ENCODE peak calls at places on chromosome 20, in five cellular contexts. T, A, Y, B and S are unnamed samples. For H3K4me1 and H3K79me2, the result is how much of the 10 kb centered on the place peaks cover.

GRCh38 chr20:36334281-36335075 is 28.3 kb downstream of the DLGAP4 start:
- DNase-seq in A (no peak), T (no peak), B (no peak), Y (no peak), S (no peak)

GRCh38 chr20:48729538-48729937 is 98.3 kb downstream of the PREX1 start:
- DNase-seq in Y (no peak), A (no peak), T (no peak), B (no peak), S (no peak)

GRCh38 chr20:2762578-2763131 is 37.8 kb downstream of the CPXM1 start:
- DNase-seq in A (no peak), B (no peak), Y (no peak), T (no peak), S (no peak)

GRCh38 chr20:3235661-3236324 is 3.2 kb downstream of the SLC4A11 start:
- DNase-seq in A (no peak), Y (no peak), B (no peak), T (no peak), S (no peak)

GRCh38 chr20:4171538-4172116 is 156.3 kb upstream of the RNF24 start:
- DNase-seq in B (peak), A (no peak), Y (no peak), T (peak), S (no peak)

GRCh38 chr20:32282461-32282860 is 5.0 kb downstream of the KIF3B start:
- DNase-seq in A (no peak), Y (peak), B (no peak), T (no peak), S (no peak)

GRCh38 chr20:21432911-21433310 is 35.6 kb upstream of the NKX2-4 start:
- DNase-seq in A (no peak), T (no peak), B (no peak), Y (no peak), S (no peak)

GRCh38 chr20:9112541-9113515 is 43.9 kb downstream of the PLCB4 start:
- DNase-seq in Y (no peak), B (peak), T (no peak), A (no peak), S (peak)

GRCh38 chr20:38624084-38624483 is 22.5 kb downstream of the ARHGAP40 start:
- DNase-seq in T (no peak), B (no peak), Y (no peak), A (no peak), S (no peak)

GRCh38 chr20:38833857-38834164 is 28.3 kb downstream of the PPP1R16B start:
- DNase-seq in B (no peak), Y (peak), T (no peak), A (no peak), S (no peak)

GRCh38 chr20:2470051-2470431 is 548 bp downstream of the SNRPB start:
- DNase-seq in A (peak), T (peak), B (peak), Y (peak), S (peak)

GRCh38 chr20:33859157-33859695 is 48.1 kb downstream of the CHMP4B start:
- DNase-seq in B (no peak), T (no peak), A (no peak), Y (peak), S (no peak)

GRCh38 chr20:14449323-14449722 is 111.9 kb upstream of the FLRT3 start:
- DNase-seq in B (no peak), Y (no peak), A (no peak), T (no peak), S (no peak)

GRCh38 chr20:39190666-39191570 is 228.8 kb downstream of the DHX35 start:
- DNase-seq in T (peak), Y (no peak), A (no peak), B (peak), S (peak)

GRCh38 chr20:62387219-62387913 is 463 bp downstream of the RPS21 start:
- DNase-seq in B (no peak), A (peak), Y (peak), T (no peak), S (no peak)

GRCh38 chr20:43584448-43585138 is 6.1 kb upstream of the IFT52 start:
- DNase-seq in Y (no peak), B (peak), A (no peak), T (peak), S (peak)

GRCh38 chr20:10812738-10813327 is 139.0 kb upstream of the JAG1 start:
- DNase-seq in T (no peak), Y (no peak), B (peak), A (no peak), S (no peak)

GRCh38 chr20:51763965-51764602 is 4.1 kb downstream of the ATP9A start:
- DNase-seq in Y (no peak), T (peak), A (no peak), B (no peak), S (peak)

GRCh38 chr20:36435799-36436541 is 105.3 kb upstream of the MYL9 start:
- DNase-seq in A (peak), B (peak), Y (peak), T (peak), S (peak)

GRCh38 chr20:10328897-10329255 is 105.1 kb downstream of the MKKS start:
- DNase-seq in A (no peak), T (no peak), Y (no peak), B (no peak), S (no peak)

GRCh38 chr20:19756756-19757486 is 1.1 kb upstream of the RIN2 start:
- DNase-seq in Y (no peak), B (no peak), T (no peak), A (no peak), S (no peak)

GRCh38 chr20:43938017-43938655 is 23.5 kb downstream of the TOX2 start:
- DNase-seq in T (no peak), Y (no peak), B (no peak), A (no peak), S (no peak)

GRCh38 chr20:1375515-1375914 is 17.3 kb downstream of the FKBP1A start:
- DNase-seq in A (no peak), T (no peak), B (no peak), Y (no peak), S (peak)

GRCh38 chr20:56032251-56032650 is 26.9 kb upstream of the CBLN4 start:
- DNase-seq in Y (peak), B (no peak), T (peak), A (no peak), S (no peak)

GRCh38 chr20:57688864-57689263 is 21.0 kb downstream of the PMEPA1 start:
- DNase-seq in A (no peak), B (no peak), Y (no peak), T (no peak), S (no peak)

GRCh38 chr20:32441638-32442037 is 83.5 kb downstream of the ASXL1 start:
- DNase-seq in Y (no peak), A (no peak), B (no peak), T (no peak), S (no peak)

GRCh38 chr20:54208492-54209044 is 681 bp downstream of the PFDN4 start:
- DNase-seq in T (peak), B (peak), A (no peak), Y (peak), S (peak)

GRCh38 chr20:2771631-2772080 is 28.8 kb downstream of the CPXM1 start:
- DNase-seq in Y (no peak), T (peak), A (no peak), B (no peak), S (no peak)

GRCh38 chr20:31494131-31494530 is 19.0 kb downstream of the REM1 start:
- DNase-seq in T (peak), B (peak), Y (no peak), A (peak), S (no peak)

GRCh38 chr20:32538526-32538918 is 46.6 kb downstream of the NOL4L start:
- DNase-seq in Y (no peak), A (no peak), T (peak), B (peak), S (no peak)

GRCh38 chr20:38726849-38727601 is 2.7 kb downstream of the SLC32A1 start:
- DNase-seq in A (peak), B (no peak), Y (peak), T (peak), S (no peak)

GRCh38 chr20:59835448-59836395 is 97.7 kb downstream of the SYCP2 start:
- DNase-seq in B (peak), T (peak), A (no peak), Y (no peak), S (peak)
- H3K4me1 ChIP-seq in B (under half), T (under half), A (under half), Y (under half), S (under half)

DNA sequence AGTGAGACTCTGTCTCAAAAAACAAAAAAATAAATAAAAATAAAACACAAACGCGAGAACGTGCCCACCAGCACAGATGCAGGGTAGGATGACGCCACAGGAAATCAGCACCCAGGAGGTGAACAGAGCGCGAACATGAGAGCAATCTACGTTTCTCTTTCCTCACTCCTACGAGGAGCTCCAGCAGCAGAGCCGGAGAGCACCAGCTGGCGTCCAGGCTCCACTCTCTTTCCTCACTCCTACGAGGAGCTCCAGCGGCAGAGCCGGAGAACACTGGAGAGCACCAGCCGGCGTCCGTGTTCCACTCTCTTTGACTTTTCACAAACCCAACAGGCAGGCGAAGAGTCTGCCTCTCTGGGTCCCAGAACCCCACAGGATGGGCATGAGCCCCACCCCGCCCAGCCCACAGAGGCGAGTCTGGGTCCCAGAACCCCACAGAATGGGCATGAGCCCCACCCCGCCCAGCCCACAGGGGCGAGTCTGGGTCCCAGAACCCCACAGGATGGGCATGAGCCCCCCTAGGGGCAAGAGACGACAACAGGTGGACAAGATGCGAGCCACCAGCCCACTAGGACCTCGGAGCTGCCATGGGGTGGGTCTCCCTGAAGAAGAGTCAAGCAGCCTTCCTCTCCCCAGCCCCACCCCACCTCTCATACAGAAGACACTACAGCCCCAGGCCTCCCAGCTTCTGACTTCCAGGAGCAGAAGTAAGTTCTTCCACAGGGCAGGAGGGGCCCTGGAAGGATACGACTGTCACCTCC is 20.2 kb downstream of the ZBTB46 start:
- DNase-seq in T (no peak), Y (no peak), A (no peak), B (no peak), S (no peak)
- H3K79me2 ChIP-seq in T (half or more), Y (under half), A (under half), B (under half), S (under half)

GRCh38 chr20:49786671-49787370 is 25.8 kb upstream of the SLC9A8 start:
- DNase-seq in B (no peak), A (no peak), Y (peak), T (peak), S (no peak)
- TF ChIP-seq CTCF in B (peak), A (no peak), Y (peak), T (peak), S (peak)

GRCh38 chr20:16262594-16262993 is 310.7 kb downstream of the KIF16B start:
- DNase-seq in T (no peak), Y (no peak), A (no peak), B (no peak), S (no peak)

GRCh38 chr20:16258766-16259165 is 314.5 kb downstream of the KIF16B start:
- DNase-seq in A (no peak), T (no peak), B (no peak), Y (no peak), S (no peak)

GRCh38 chr20:16263582-16263981 is 309.7 kb downstream of the KIF16B start:
- DNase-seq in B (no peak), A (no peak), Y (peak), T (no peak), S (no peak)

GRCh38 chr20:16261733-16262277 is 311.4 kb downstream of the KIF16B start:
- DNase-seq in A (peak), T (no peak), Y (no peak), B (no peak), S (no peak)

GRCh38 chr20:16260911-16261310 is 312.3 kb downstream of the KIF16B start:
- DNase-seq in Y (no peak), T (no peak), B (no peak), A (no peak), S (peak)
- H3K4me1 ChIP-seq in Y (under half), T (under half), B (under half), A (under half), S (under half)

GRCh38 chr20:41247523-41248370 is 69.8 kb downstream of the ZHX3 start:
- DNase-seq in Y (no peak), B (no peak), A (no peak), T (no peak), S (no peak)
- H3K79me2 ChIP-seq in Y (under half), B (under half), A (under half), T (under half), S (under half)

GRCh38 chr20:6819599-6819998 is 52.1 kb downstream of the BMP2 start:
- DNase-seq in T (no peak), Y (no peak), B (peak), A (no peak), S (no peak)
- TF ChIP-seq CTCF in T (peak), Y (peak), B (peak), A (no peak), S (no peak)

GRCh38 chr20:23155141-23155590 is 69.0 kb upstream of the CD93 start:
- DNase-seq in Y (no peak), A (no peak), B (no peak), T (no peak), S (no peak)

GRCh38 chr20:23157741-23158140 is 71.6 kb upstream of the CD93 start:
- DNase-seq in T (no peak), B (no peak), A (no peak), Y (no peak), S (peak)

GRCh38 chr20:23156842-23157423 is 70.8 kb upstream of the CD93 start:
- DNase-seq in A (no peak), B (no peak), Y (no peak), T (no peak), S (no peak)

GRCh38 chr20:23153696-23154341 is 67.7 kb upstream of the CD93 start:
- DNase-seq in A (no peak), B (no peak), Y (no peak), T (no peak), S (no peak)

GRCh38 chr20:23156170-23156841 is 70.2 kb upstream of the CD93 start:
- DNase-seq in B (no peak), Y (no peak), A (no peak), T (no peak), S (peak)
- H3K4me1 ChIP-seq in B (under half), Y (under half), A (half or more), T (under half), S (under half)